ENCODE peak calls at places on chromosomes 4 and X, in six cellular contexts. S, M, K, N, V and E are unnamed samples.

GRCh38 chrX:1609311-1609710 is 5.5 kb upstream of the ASMT start:
- DNase-seq in S (no peak), M (no peak), K (no peak), N (no peak), V (peak), E (no peak)

GRCh38 chr4:182854466-182854865 is 62.7 kb downstream of the DCTD start:
- DNase-seq in S (no peak), M (no peak), K (no peak), N (no peak), V (no peak), E (no peak)

GRCh38 chr4:108107729-108108382 is 60.9 kb downstream of the LEF1 start:
- DNase-seq in S (no peak), M (no peak), K (no peak), N (no peak), V (no peak), E (no peak)

GRCh38 chr4:138401330-138401729 is 159.2 kb upstream of the SLC7A11 start:
- DNase-seq in S (no peak), M (peak), K (no peak), N (no peak), V (peak), E (no peak)

GRCh38 chrX:41922125-41922521 is 1.2 kb downstream of the CASK start:
- DNase-seq in S (peak), M (no peak), K (no peak), N (no peak), V (peak), E (no peak)

GRCh38 chrX:43456056-43456455 is 200.0 kb upstream of the MAOA start:
- DNase-seq in S (no peak), M (no peak), K (no peak), N (no peak), V (no peak), E (no peak)

GRCh38 chrX:109635151-109635550 is 10.2 kb upstream of the KCNE5 start:
- DNase-seq in S (peak), M (no peak), K (no peak), N (no peak), V (peak), E (peak)

GRCh38 chr4:121189811-121190210 is 25.7 kb upstream of the TNIP3 start:
- DNase-seq in S (no peak), M (no peak), K (no peak), N (no peak), V (no peak), E (no peak)

GRCh38 chr4:77358315-77358928 is 201.4 kb downstream of the CCNG2 start:
- DNase-seq in S (peak), M (no peak), K (no peak), N (no peak), V (peak), E (peak)

GRCh38 chrX:16469870-16470269 is 180.1 kb upstream of the S100G start:
- DNase-seq in S (no peak), M (no peak), K (no peak), N (no peak), V (no peak), E (peak)

GRCh38 chrX:124506031-124506430 is 159.7 kb downstream of the SH2D1A start:
- DNase-seq in S (no peak), M (no peak), K (no peak), N (no peak), V (no peak), E (no peak)

GRCh38 chr4:9765091-9765490 is 16.3 kb upstream of the DRD5 start:
- DNase-seq in S (peak), M (peak), K (no peak), N (no peak), V (peak), E (peak)

GRCh38 chrX:103554687-103555417 is 30.5 kb upstream of the TCEAL4 start:
- DNase-seq in S (peak), M (peak), K (no peak), N (no peak), V (peak), E (peak)